ENCODE peak calls at places on chromosomes 12 and 14, in nine cellular contexts. E, C, I, J, D, R, B, Y and L are unnamed samples.

GRCh38 chr12:105480162-105480561 is 149.7 kb downstream of the C12orf75 start:
- DNase-seq in Y (no peak), E (no peak), D (no peak), R (no peak), B (no peak), J (peak; percentile 30), I (no peak), C (no peak), L (no peak)

GRCh38 chr12:29726741-29727348 is 56.9 kb downstream of the TMTC1 start:
- DNase-seq in B (no peak), J (no peak), I (no peak), C (no peak), E (no peak), R (no peak), D (no peak), Y (no peak), L (no peak)

GRCh38 chr14:64501326-64502171 is 2.1 kb downstream of the ZBTB25 start:
- DNase-seq in D (peak; percentile 80), B (peak; percentile 24), C (no peak), R (no peak), E (peak; percentile 89), Y (peak; percentile 49), I (no peak), J (no peak), L (no peak)

GRCh38 chr14:101216725-101217463 is 313.4 kb upstream of the RTL1 start:
- DNase-seq in R (peak; percentile 22), C (peak; percentile 27), B (no peak), D (peak; percentile 13), E (no peak), I (no peak), J (peak; percentile 54), Y (peak; percentile 27), L (no peak)

GRCh38 chr12:91367234-91367849 is 184.7 kb upstream of the DCN start:
- DNase-seq in J (no peak), C (no peak), B (no peak), I (no peak), R (no peak), D (no peak), Y (no peak), E (no peak), L (no peak)

GRCh38 chr12:106021516-106021915 is 117.2 kb downstream of the NUAK1 start:
- DNase-seq in J (no peak), D (no peak), I (no peak), E (no peak), B (no peak), R (no peak), Y (no peak), C (no peak), L (no peak)

GRCh38 chr14:52950410-52950897 is 396 bp downstream of the FERMT2 start:
- DNase-seq in Y (peak; percentile 75), R (peak; percentile 80), C (no peak), D (peak; percentile 77), B (no peak), E (peak; percentile 80), J (no peak), I (no peak), L (peak; percentile 6)

GRCh38 chr14:70716958-70717357 is 75.2 kb downstream of the TTC9 start:
- DNase-seq in R (no peak), C (no peak), D (no peak), I (no peak), J (no peak), Y (no peak), E (no peak), B (no peak), L (no peak)

GRCh38 chr14:102732924-102733323 is 44.3 kb upstream of the TRAF3 start:
- DNase-seq in Y (no peak), I (no peak), E (peak; percentile 24), R (peak; percentile 29), D (no peak), C (no peak), B (no peak), J (peak; percentile 68), L (no peak)

GRCh38 chr12:62272936-62273552 is 12.8 kb downstream of the USP15 start:
- DNase-seq in C (no peak), I (no peak), D (no peak), J (no peak), B (no peak), Y (no peak), R (no peak), E (no peak), L (no peak)

GRCh38 chr12:15544589-15544988 is 222.3 kb downstream of the PTPRO start:
- DNase-seq in J (no peak), Y (no peak), C (no peak), D (no peak), I (no peak), B (no peak), E (no peak), R (no peak), L (no peak)

GRCh38 chr12:123028475-123028874 is 48.0 kb downstream of the ARL6IP4 start:
- DNase-seq in I (no peak), R (no peak), E (no peak), B (no peak), J (no peak), C (no peak), Y (no peak), D (no peak), L (no peak)

GRCh38 chr12:89731614-89732013 is 23.0 kb upstream of the ATP2B1 start:
- DNase-seq in D (no peak), C (no peak), Y (no peak), E (no peak), R (no peak), B (no peak), J (no peak), I (no peak), L (no peak)

GRCh38 chr12:124515981-124516380 is 51.4 kb downstream of the NCOR2 start:
- DNase-seq in B (no peak), E (no peak), C (no peak), R (no peak), J (no peak), Y (no peak), D (no peak), I (no peak), L (no peak)

GRCh38 chr12:94134226-94134795 is 14.1 kb upstream of the PLXNC1 start:
- DNase-seq in I (no peak), B (no peak), C (no peak), Y (no peak), E (no peak), J (no peak), D (no peak), R (no peak), L (peak; percentile 27)

GRCh38 chr12:28507055-28507454 is 316.8 kb downstream of the CCDC91 start:
- DNase-seq in E (no peak), C (no peak), D (no peak), Y (no peak), I (no peak), B (no peak), R (no peak), J (no peak), L (no peak)

GRCh38 chr14:50800032-50800431 is 30.9 kb downstream of the NIN start:
- DNase-seq in I (no peak), B (no peak), C (no peak), J (no peak), Y (no peak), E (no peak), R (no peak), D (no peak), L (no peak)

GRCh38 chr12:79206871-79207270 is 342.3 kb downstream of the SYT1 start:
- DNase-seq in E (no peak), J (no peak), Y (no peak), I (no peak), R (no peak), D (no peak), B (no peak), C (no peak), L (no peak)

GRCh38 chr12:54225666-54226065 is 36.9 kb upstream of the SMUG1 start:
- DNase-seq in R (no peak), C (no peak), J (no peak), D (no peak), E (no peak), Y (no peak), I (no peak), B (no peak), L (no peak)

GRCh38 chr12:78556651-78557050 is 307.9 kb upstream of the SYT1 start:
- DNase-seq in B (no peak), E (no peak), J (no peak), I (no peak), Y (no peak), R (no peak), D (no peak), C (no peak), L (no peak)

GRCh38 chr12:115023279-115023678 is 339.3 kb upstream of the TBX3 start:
- DNase-seq in E (no peak), B (no peak), C (no peak), I (no peak), Y (no peak), D (no peak), R (no peak), J (no peak), L (no peak)
- TF ChIP-seq CTCF in E (no peak), B (no peak), C (no peak), I (no peak), Y (no peak), D (no peak), R (no peak), J (no peak), L (no peak)

GRCh38 chr12:2652401-2653081 is 142.2 kb upstream of the FKBP4 start:
- DNase-seq in Y (no peak), B (no peak), J (no peak), C (no peak), E (no peak), R (peak; percentile 60), I (no peak), D (no peak), L (no peak)
- TF ChIP-seq CTCF in Y (no peak), B (no peak), J (no peak), C (no peak), E (no peak), R (no peak), I (no peak), D (no peak), L (no peak)

GRCh38 chr12:17593715-17594406 is 496.1 kb downstream of the RERGL start:
- DNase-seq in Y (no peak), E (no peak), D (no peak), I (no peak), J (no peak), R (no peak), C (no peak), B (no peak), L (no peak)

GRCh38 chr12:17592472-17592871 is 497.5 kb downstream of the RERGL start:
- DNase-seq in I (no peak), J (no peak), E (no peak), Y (no peak), B (no peak), R (no peak), C (no peak), D (no peak), L (no peak)

GRCh38 chr12:17591113-17591512 is 498.9 kb downstream of the RERGL start:
- DNase-seq in E (no peak), C (no peak), I (no peak), B (no peak), R (no peak), Y (no peak), D (no peak), J (no peak), L (no peak)

GRCh38 chr12:17588968-17589367 is 501.0 kb downstream of the RERGL start:
- DNase-seq in R (no peak), B (no peak), C (no peak), I (no peak), E (no peak), D (no peak), Y (no peak), J (no peak), L (no peak)
- TF ChIP-seq CTCF in R (no peak), B (no peak), C (no peak), I (no peak), E (no peak), D (peak; percentile 21), Y (peak; percentile 58), J (peak; percentile 24), L (no peak)

GRCh38 chr12:49982246-49983229 is 9.8 kb downstream of the AQP6 start:
- DNase-seq in I (no peak), R (no peak), B (no peak), J (no peak), D (no peak), E (no peak), C (no peak), Y (no peak), L (no peak)
- TF ChIP-seq CTCF in I (no peak), R (no peak), B (no peak), J (no peak), D (no peak), E (no peak), C (no peak), Y (no peak), L (no peak)